ENCODE peak calls at places on chromosomes 3 and 15, in six cellular contexts. One of them, this sample, is unnamed.

GRCh38 chr3:135014575-135014974 is 219.5 kb downstream of the EPHB1 start:
- DNase-seq in COR-L47: no peak
- DNase-seq in CD8-positive, alpha-beta T cell: no peak
- DNase-seq in neural crest cell: no peak
- DNase-seq in MCF 10A: no peak
- DNase-seq in stimulated activated naive CD4-positive, alpha-beta T cell: no peak
- DNase-seq in this sample: no peak

GRCh38 chr3:14602804-14603644 is 48.5 kb upstream of the CCDC174 start:
- DNase-seq in COR-L47: peak
- DNase-seq in CD8-positive, alpha-beta T cell: no peak
- DNase-seq in neural crest cell: no peak
- DNase-seq in MCF 10A: no peak
- DNase-seq in stimulated activated naive CD4-positive, alpha-beta T cell: no peak
- DNase-seq in this sample: no peak

GRCh38 chr3:185645596-185646381 is 59.7 kb downstream of the SENP2 start:
- DNase-seq in COR-L47: no peak
- DNase-seq in CD8-positive, alpha-beta T cell: no peak
- DNase-seq in neural crest cell: no peak
- DNase-seq in MCF 10A: no peak
- DNase-seq in stimulated activated naive CD4-positive, alpha-beta T cell: no peak
- DNase-seq in this sample: no peak

GRCh38 chr3:29338981-29339833 is 58.3 kb downstream of the RBMS3 start:
- DNase-seq in COR-L47: no peak
- DNase-seq in CD8-positive, alpha-beta T cell: no peak
- DNase-seq in neural crest cell: no peak
- DNase-seq in MCF 10A: no peak
- DNase-seq in stimulated activated naive CD4-positive, alpha-beta T cell: no peak
- DNase-seq in this sample: no peak

GRCh38 chr15:94298359-94298758 is 67.0 kb downstream of the MCTP2 start:
- DNase-seq in COR-L47: no peak
- DNase-seq in CD8-positive, alpha-beta T cell: no peak
- DNase-seq in neural crest cell: no peak
- DNase-seq in MCF 10A: peak
- DNase-seq in stimulated activated naive CD4-positive, alpha-beta T cell: no peak
- DNase-seq in this sample: no peak

GRCh38 chr3:21665444-21665843 is 85.6 kb downstream of the ZNF385D start:
- DNase-seq in COR-L47: no peak
- DNase-seq in CD8-positive, alpha-beta T cell: no peak
- DNase-seq in neural crest cell: no peak
- DNase-seq in MCF 10A: no peak
- DNase-seq in stimulated activated naive CD4-positive, alpha-beta T cell: no peak
- DNase-seq in this sample: no peak

GRCh38 chr3:196643201-196643749 is 3.8 kb downstream of the NRROS start:
- DNase-seq in COR-L47: no peak
- DNase-seq in CD8-positive, alpha-beta T cell: peak
- DNase-seq in neural crest cell: no peak
- DNase-seq in MCF 10A: no peak
- DNase-seq in stimulated activated naive CD4-positive, alpha-beta T cell: no peak
- DNase-seq in this sample: peak

GRCh38 chr3:184769771-184770170 is 42.2 kb upstream of the VPS8 start:
- DNase-seq in COR-L47: no peak
- DNase-seq in CD8-positive, alpha-beta T cell: no peak
- DNase-seq in neural crest cell: no peak
- DNase-seq in MCF 10A: no peak
- DNase-seq in stimulated activated naive CD4-positive, alpha-beta T cell: no peak
- DNase-seq in this sample: no peak

GRCh38 chr3:86960551-86960950 is 30.4 kb downstream of the VGLL3 start:
- DNase-seq in COR-L47: no peak
- DNase-seq in CD8-positive, alpha-beta T cell: no peak
- DNase-seq in neural crest cell: no peak
- DNase-seq in MCF 10A: no peak
- DNase-seq in stimulated activated naive CD4-positive, alpha-beta T cell: no peak
- DNase-seq in this sample: no peak

GRCh38 chr3:153001428-153001827 is 160.6 kb upstream of the RAP2B start:
- DNase-seq in COR-L47: no peak
- DNase-seq in CD8-positive, alpha-beta T cell: no peak
- DNase-seq in neural crest cell: no peak
- DNase-seq in MCF 10A: no peak
- DNase-seq in stimulated activated naive CD4-positive, alpha-beta T cell: no peak
- DNase-seq in this sample: no peak

GRCh38 chr15:96330450-96331140 is at the start of gene NR2F2:
- DNase-seq in COR-L47: peak
- DNase-seq in CD8-positive, alpha-beta T cell: peak
- DNase-seq in neural crest cell: peak
- DNase-seq in MCF 10A: peak
- DNase-seq in stimulated activated naive CD4-positive, alpha-beta T cell: peak
- DNase-seq in this sample: no peak

GRCh38 chr3:13198480-13198879 is 125.3 kb upstream of the IQSEC1 start:
- DNase-seq in COR-L47: no peak
- DNase-seq in CD8-positive, alpha-beta T cell: no peak
- DNase-seq in neural crest cell: no peak
- DNase-seq in MCF 10A: no peak
- DNase-seq in stimulated activated naive CD4-positive, alpha-beta T cell: no peak
- DNase-seq in this sample: no peak

GRCh38 chr15:52349062-52349700 is 53.6 kb upstream of the MYO5C start:
- DNase-seq in COR-L47: no peak
- DNase-seq in CD8-positive, alpha-beta T cell: no peak
- DNase-seq in neural crest cell: no peak
- DNase-seq in MCF 10A: no peak
- DNase-seq in stimulated activated naive CD4-positive, alpha-beta T cell: no peak
- DNase-seq in this sample: no peak

GRCh38 chr15:31083394-31083790 is 18.1 kb downstream of the TRPM1 start:
- DNase-seq in COR-L47: peak
- DNase-seq in CD8-positive, alpha-beta T cell: no peak
- DNase-seq in neural crest cell: no peak
- DNase-seq in MCF 10A: no peak
- DNase-seq in stimulated activated naive CD4-positive, alpha-beta T cell: no peak
- DNase-seq in this sample: no peak

GRCh38 chr3:64225695-64226499 is 631 bp upstream of the PRICKLE2 start:
- DNase-seq in COR-L47: no peak
- DNase-seq in CD8-positive, alpha-beta T cell: no peak
- DNase-seq in neural crest cell: no peak
- DNase-seq in MCF 10A: no peak
- DNase-seq in stimulated activated naive CD4-positive, alpha-beta T cell: no peak
- DNase-seq in this sample: no peak

GRCh38 chr3:10746001-10746400 is 70.0 kb upstream of the SLC6A11 start:
- DNase-seq in COR-L47: no peak
- DNase-seq in CD8-positive, alpha-beta T cell: no peak
- DNase-seq in neural crest cell: no peak
- DNase-seq in MCF 10A: no peak
- DNase-seq in stimulated activated naive CD4-positive, alpha-beta T cell: no peak
- DNase-seq in this sample: no peak

GRCh38 chr3:37885831-37886230 is 24.2 kb downstream of the CTDSPL start:
- DNase-seq in COR-L47: no peak
- DNase-seq in CD8-positive, alpha-beta T cell: no peak
- DNase-seq in neural crest cell: no peak
- DNase-seq in MCF 10A: no peak
- DNase-seq in stimulated activated naive CD4-positive, alpha-beta T cell: no peak
- DNase-seq in this sample: no peak

GRCh38 chr3:159897331-159898075 is 91.1 kb upstream of the IL12A start:
- DNase-seq in COR-L47: no peak
- DNase-seq in CD8-positive, alpha-beta T cell: no peak
- DNase-seq in neural crest cell: no peak
- DNase-seq in MCF 10A: peak
- DNase-seq in stimulated activated naive CD4-positive, alpha-beta T cell: no peak
- DNase-seq in this sample: no peak

GRCh38 chr3:39177708-39178332 is 14.6 kb downstream of the XIRP1 start:
- DNase-seq in COR-L47: peak
- DNase-seq in CD8-positive, alpha-beta T cell: peak
- DNase-seq in neural crest cell: peak
- DNase-seq in MCF 10A: peak
- DNase-seq in stimulated activated naive CD4-positive, alpha-beta T cell: peak
- DNase-seq in this sample: no peak

GRCh38 chr3:111471851-111472250 is 70.1 kb upstream of the CD96 start:
- DNase-seq in COR-L47: no peak
- DNase-seq in CD8-positive, alpha-beta T cell: no peak
- DNase-seq in neural crest cell: no peak
- DNase-seq in MCF 10A: no peak
- DNase-seq in stimulated activated naive CD4-positive, alpha-beta T cell: no peak
- DNase-seq in this sample: no peak

GRCh38 chr15:101043011-101043410 is 123.9 kb downstream of the LRRK1 start:
- DNase-seq in COR-L47: no peak
- DNase-seq in CD8-positive, alpha-beta T cell: no peak
- DNase-seq in neural crest cell: no peak
- DNase-seq in MCF 10A: no peak
- DNase-seq in stimulated activated naive CD4-positive, alpha-beta T cell: no peak
- DNase-seq in this sample: no peak

GRCh38 chr15:56361978-56362377 is 3.2 kb upstream of the TEX9 start:
- DNase-seq in COR-L47: no peak
- DNase-seq in CD8-positive, alpha-beta T cell: no peak
- DNase-seq in neural crest cell: no peak
- DNase-seq in MCF 10A: no peak
- DNase-seq in stimulated activated naive CD4-positive, alpha-beta T cell: no peak
- DNase-seq in this sample: no peak

This sample was measured in NK-92 treated with Interleukin-12 subunit alpha and Interleukin-12 subunit beta, amount 100 ng/mL, for 24 hours.